ENCODE peak calls at places on chromosomes 16 and 17, in seven cellular contexts. One of them, this sample, is unnamed.

GRCh38 chr17:5759501-5759925 is 175.2 kb upstream of the NLRP1 start:
- DNase-seq in T-helper 2 cell: no peak
- DNase-seq in HTR-8/SVneo: no peak
- DNase-seq in MM.1S: no peak
- DNase-seq in cardiac fibroblast: peak
- DNase-seq in activated gamma-delta T cell treated with Interleukin-2 at 50 U/mL for 16 hours: no peak
- DNase-seq in EL: no peak
- DNase-seq in this sample: no peak

GRCh38 chr17:62627904-62628603 is 584 bp downstream of the MRC2 start:
- DNase-seq in T-helper 2 cell: no peak
- DNase-seq in HTR-8/SVneo: peak
- DNase-seq in MM.1S: no peak
- DNase-seq in cardiac fibroblast: peak
- DNase-seq in activated gamma-delta T cell treated with Interleukin-2 at 50 U/mL for 16 hours: no peak
- DNase-seq in EL: peak
- DNase-seq in this sample: peak

GRCh38 chr17:73031472-73031871 is 61.0 kb downstream of the SLC39A11 start:
- DNase-seq in T-helper 2 cell: no peak
- DNase-seq in HTR-8/SVneo: no peak
- DNase-seq in MM.1S: no peak
- DNase-seq in cardiac fibroblast: no peak
- DNase-seq in activated gamma-delta T cell treated with Interleukin-2 at 50 U/mL for 16 hours: no peak
- DNase-seq in EL: no peak
- DNase-seq in this sample: no peak

GRCh38 chr17:32445075-32445427 is 741 bp downstream of the PSMD11 start:
- DNase-seq in T-helper 2 cell: no peak
- DNase-seq in HTR-8/SVneo: peak
- DNase-seq in MM.1S: no peak
- DNase-seq in cardiac fibroblast: peak
- DNase-seq in activated gamma-delta T cell treated with Interleukin-2 at 50 U/mL for 16 hours: peak
- DNase-seq in EL: peak
- DNase-seq in this sample: no peak

GRCh38 chr17:36705651-36706436 is 104.5 kb downstream of the MRM1 start:
- DNase-seq in T-helper 2 cell: peak
- DNase-seq in HTR-8/SVneo: peak
- DNase-seq in MM.1S: peak
- DNase-seq in cardiac fibroblast: peak
- DNase-seq in activated gamma-delta T cell treated with Interleukin-2 at 50 U/mL for 16 hours: peak
- DNase-seq in EL: peak
- DNase-seq in this sample: no peak

GRCh38 chr17:80605326-80606066 is 60.9 kb downstream of the RPTOR start:
- DNase-seq in T-helper 2 cell: no peak
- DNase-seq in HTR-8/SVneo: no peak
- DNase-seq in MM.1S: no peak
- DNase-seq in cardiac fibroblast: peak
- DNase-seq in activated gamma-delta T cell treated with Interleukin-2 at 50 U/mL for 16 hours: no peak
- DNase-seq in EL: no peak
- DNase-seq in this sample: no peak

GRCh38 chr17:66747561-66748275 is 87.2 kb upstream of the CACNG5 start:
- DNase-seq in T-helper 2 cell: no peak
- DNase-seq in HTR-8/SVneo: no peak
- DNase-seq in MM.1S: no peak
- DNase-seq in cardiac fibroblast: peak
- DNase-seq in activated gamma-delta T cell treated with Interleukin-2 at 50 U/mL for 16 hours: no peak
- DNase-seq in EL: peak
- DNase-seq in this sample: no peak

GRCh38 chr17:3647769-3648540 is 11.4 kb downstream of the CTNS start:
- DNase-seq in T-helper 2 cell: no peak
- DNase-seq in HTR-8/SVneo: no peak
- DNase-seq in MM.1S: peak
- DNase-seq in cardiac fibroblast: peak
- DNase-seq in activated gamma-delta T cell treated with Interleukin-2 at 50 U/mL for 16 hours: no peak
- DNase-seq in EL: peak
- DNase-seq in this sample: no peak

GRCh38 chr16:78571880-78572279 is 472.4 kb downstream of the WWOX start:
- DNase-seq in T-helper 2 cell: no peak
- DNase-seq in HTR-8/SVneo: no peak
- DNase-seq in MM.1S: no peak
- DNase-seq in cardiac fibroblast: no peak
- DNase-seq in activated gamma-delta T cell treated with Interleukin-2 at 50 U/mL for 16 hours: no peak
- DNase-seq in EL: no peak
- DNase-seq in this sample: no peak

GRCh38 chr17:57114085-57114673 is 29.1 kb downstream of the AKAP1 start:
- DNase-seq in T-helper 2 cell: peak
- DNase-seq in HTR-8/SVneo: peak
- DNase-seq in MM.1S: peak
- DNase-seq in cardiac fibroblast: peak
- DNase-seq in activated gamma-delta T cell treated with Interleukin-2 at 50 U/mL for 16 hours: peak
- DNase-seq in EL: peak
- DNase-seq in this sample: no peak

GRCh38 chr16:67089101-67089500 is 20.6 kb upstream of the PHAF1 start:
- DNase-seq in T-helper 2 cell: no peak
- DNase-seq in HTR-8/SVneo: no peak
- DNase-seq in MM.1S: no peak
- DNase-seq in cardiac fibroblast: no peak
- DNase-seq in activated gamma-delta T cell treated with Interleukin-2 at 50 U/mL for 16 hours: no peak
- DNase-seq in EL: no peak
- DNase-seq in this sample: no peak

GRCh38 chr17:74147966-74148365 is 55.5 kb upstream of the RPL38 start:
- DNase-seq in T-helper 2 cell: no peak
- DNase-seq in HTR-8/SVneo: no peak
- DNase-seq in MM.1S: no peak
- DNase-seq in cardiac fibroblast: no peak
- DNase-seq in activated gamma-delta T cell treated with Interleukin-2 at 50 U/mL for 16 hours: no peak
- DNase-seq in EL: no peak
- DNase-seq in this sample: no peak

GRCh38 chr17:13777003-13777402 is 175.3 kb upstream of the HS3ST3A1 start:
- DNase-seq in T-helper 2 cell: no peak
- DNase-seq in HTR-8/SVneo: no peak
- DNase-seq in MM.1S: no peak
- DNase-seq in cardiac fibroblast: no peak
- DNase-seq in activated gamma-delta T cell treated with Interleukin-2 at 50 U/mL for 16 hours: no peak
- DNase-seq in EL: no peak
- DNase-seq in this sample: no peak

GRCh38 chr16:84013787-84014569 is 28.6 kb downstream of the SLC38A8 start:
- DNase-seq in T-helper 2 cell: peak
- DNase-seq in HTR-8/SVneo: peak
- DNase-seq in MM.1S: peak
- DNase-seq in cardiac fibroblast: peak
- DNase-seq in activated gamma-delta T cell treated with Interleukin-2 at 50 U/mL for 16 hours: peak
- DNase-seq in EL: peak
- DNase-seq in this sample: peak

GRCh38 chr16:66521951-66522771 is 27.8 kb downstream of the TK2 start:
- DNase-seq in T-helper 2 cell: peak
- DNase-seq in HTR-8/SVneo: no peak
- DNase-seq in MM.1S: peak
- DNase-seq in cardiac fibroblast: peak
- DNase-seq in activated gamma-delta T cell treated with Interleukin-2 at 50 U/mL for 16 hours: peak
- DNase-seq in EL: peak
- DNase-seq in this sample: peak

GRCh38 chr17:81869221-81870154 is 1.6 kb downstream of the ARHGDIA start:
- DNase-seq in T-helper 2 cell: no peak
- DNase-seq in HTR-8/SVneo: no peak
- DNase-seq in MM.1S: no peak
- DNase-seq in cardiac fibroblast: peak
- DNase-seq in activated gamma-delta T cell treated with Interleukin-2 at 50 U/mL for 16 hours: no peak
- DNase-seq in EL: peak
- DNase-seq in this sample: no peak

GRCh38 chr17:1636732-1637285 is 8.2 kb upstream of the SLC43A2 start:
- DNase-seq in T-helper 2 cell: no peak
- DNase-seq in HTR-8/SVneo: no peak
- DNase-seq in MM.1S: no peak
- DNase-seq in cardiac fibroblast: no peak
- DNase-seq in activated gamma-delta T cell treated with Interleukin-2 at 50 U/mL for 16 hours: no peak
- DNase-seq in EL: no peak
- DNase-seq in this sample: no peak

GRCh38 chr17:41140360-41141132 is at the start of gene KRTAP4-6:
- DNase-seq in T-helper 2 cell: no peak
- DNase-seq in HTR-8/SVneo: peak
- DNase-seq in MM.1S: no peak
- DNase-seq in cardiac fibroblast: peak
- DNase-seq in activated gamma-delta T cell treated with Interleukin-2 at 50 U/mL for 16 hours: no peak
- DNase-seq in EL: peak
- DNase-seq in this sample: no peak

GRCh38 chr17:61842899-61843298 is 20.4 kb downstream of the BRIP1 start:
- DNase-seq in T-helper 2 cell: no peak
- DNase-seq in HTR-8/SVneo: no peak
- DNase-seq in MM.1S: no peak
- DNase-seq in cardiac fibroblast: no peak
- DNase-seq in activated gamma-delta T cell treated with Interleukin-2 at 50 U/mL for 16 hours: no peak
- DNase-seq in EL: no peak
- DNase-seq in this sample: no peak

GRCh38 chr17:81291662-81292061 is 3.4 kb downstream of the SLC38A10 start:
- DNase-seq in T-helper 2 cell: peak
- DNase-seq in HTR-8/SVneo: peak
- DNase-seq in MM.1S: peak
- DNase-seq in cardiac fibroblast: peak
- DNase-seq in activated gamma-delta T cell treated with Interleukin-2 at 50 U/mL for 16 hours: peak
- DNase-seq in EL: peak
- DNase-seq in this sample: peak

GRCh38 chr17:10814083-10814482 is 10.2 kb upstream of the TMEM238L start:
- DNase-seq in T-helper 2 cell: no peak
- DNase-seq in HTR-8/SVneo: no peak
- DNase-seq in MM.1S: no peak
- DNase-seq in cardiac fibroblast: no peak
- DNase-seq in activated gamma-delta T cell treated with Interleukin-2 at 50 U/mL for 16 hours: no peak
- DNase-seq in EL: no peak
- DNase-seq in this sample: no peak

GRCh38 chr16:67936876-67937605 is 391 bp upstream of the PSMB10 start:
- DNase-seq in T-helper 2 cell: peak
- DNase-seq in HTR-8/SVneo: no peak
- DNase-seq in MM.1S: peak
- DNase-seq in cardiac fibroblast: no peak
- DNase-seq in activated gamma-delta T cell treated with Interleukin-2 at 50 U/mL for 16 hours: peak
- DNase-seq in EL: peak
- DNase-seq in this sample: no peak

GRCh38 chr17:38751144-38751802 is 1.3 kb upstream of the PSMB3 start:
- DNase-seq in T-helper 2 cell: no peak
- DNase-seq in HTR-8/SVneo: no peak
- DNase-seq in MM.1S: peak
- DNase-seq in cardiac fibroblast: no peak
- DNase-seq in activated gamma-delta T cell treated with Interleukin-2 at 50 U/mL for 16 hours: no peak
- DNase-seq in EL: peak
- DNase-seq in this sample: no peak

GRCh38 chr17:81396722-81397313 is 1.6 kb downstream of the BAHCC1 start:
- DNase-seq in T-helper 2 cell: peak
- DNase-seq in HTR-8/SVneo: no peak
- DNase-seq in MM.1S: no peak
- DNase-seq in cardiac fibroblast: peak
- DNase-seq in activated gamma-delta T cell treated with Interleukin-2 at 50 U/mL for 16 hours: no peak
- DNase-seq in EL: peak
- DNase-seq in this sample: no peak

GRCh38 chr17:76394166-76394565 is 9.8 kb downstream of the SPHK1 start:
- DNase-seq in T-helper 2 cell: no peak
- DNase-seq in HTR-8/SVneo: no peak
- DNase-seq in MM.1S: no peak
- DNase-seq in cardiac fibroblast: no peak
- DNase-seq in activated gamma-delta T cell treated with Interleukin-2 at 50 U/mL for 16 hours: no peak
- DNase-seq in EL: no peak
- DNase-seq in this sample: no peak

GRCh38 chr17:32161506-32162365 is 19.4 kb downstream of the RHOT1 start:
- DNase-seq in T-helper 2 cell: no peak
- DNase-seq in HTR-8/SVneo: peak
- DNase-seq in MM.1S: no peak
- DNase-seq in cardiac fibroblast: peak
- DNase-seq in activated gamma-delta T cell treated with Interleukin-2 at 50 U/mL for 16 hours: no peak
- DNase-seq in EL: peak
- DNase-seq in this sample: no peak

GRCh38 chr17:38761612-38762011 is 9.1 kb downstream of the PSMB3 start:
- DNase-seq in T-helper 2 cell: no peak
- DNase-seq in HTR-8/SVneo: no peak
- DNase-seq in MM.1S: no peak
- DNase-seq in cardiac fibroblast: peak
- DNase-seq in activated gamma-delta T cell treated with Interleukin-2 at 50 U/mL for 16 hours: no peak
- DNase-seq in EL: peak
- DNase-seq in this sample: no peak

GRCh38 chr17:2075336-2076056 is 20.6 kb downstream of the HIC1 start:
- DNase-seq in T-helper 2 cell: no peak
- DNase-seq in HTR-8/SVneo: no peak
- DNase-seq in MM.1S: no peak
- DNase-seq in cardiac fibroblast: no peak
- DNase-seq in activated gamma-delta T cell treated with Interleukin-2 at 50 U/mL for 16 hours: no peak
- DNase-seq in EL: no peak
- DNase-seq in this sample: no peak